ENCODE peak calls at places on chromosomes 5 and 9, in eight cellular contexts. X is psoas muscle, V is NCI-H1105 treated with DMSO at 0.1 percent for 48 hours, R is PC-3, G is natural killer cell, F is dermis blood vessel endothelial cell, J is RPMI8226, L is fibroblast of the aortic adventitia. Q is an unnamed sample.

GRCh38 chr5:31819926-31820516 is 181.1 kb downstream of the PDZD2 start:
- DNase-seq in X (no peak), V (no peak), R (no peak), G (no peak), F (no peak), J (no peak), L (no peak), Q (no peak)

GRCh38 chr9:89549031-89549644 is 51.2 kb upstream of the SEMA4D start:
- DNase-seq in X (peak; percentile 76), V (peak; percentile 67), R (peak; percentile 64), G (peak; percentile 81), F (peak; percentile 86), J (peak; percentile 83), L (peak; percentile 49), Q (peak; percentile 85)

GRCh38 chr5:41637424-41637823 is 127.0 kb upstream of the PLCXD3 start:
- DNase-seq in X (no peak), V (no peak), R (no peak), G (no peak), F (no peak), J (no peak), L (no peak), Q (no peak)

GRCh38 chr9:114107286-114108001 is 8.4 kb upstream of the KIF12 start:
- DNase-seq in X (no peak), V (no peak), R (no peak), G (no peak), F (no peak), J (no peak), L (no peak), Q (no peak)

GRCh38 chr9:27430754-27431540 is 93.1 kb upstream of the IFNK start:
- DNase-seq in X (no peak), V (no peak), R (peak; percentile 56), G (no peak), F (no peak), J (no peak), L (no peak), Q (no peak)

GRCh38 chr5:150560401-150561191 is 52.7 kb downstream of the NDST1 start:
- DNase-seq in X (peak; percentile 66), V (peak; percentile 46), R (peak; percentile 95), G (peak; percentile 70), F (peak; percentile 95), J (peak; percentile 91), L (peak; percentile 92), Q (peak; percentile 90)

GRCh38 chr5:154701181-154701580 is 54.0 kb upstream of the LARP1 start:
- DNase-seq in X (no peak), V (peak; percentile 29), R (no peak), G (no peak), F (no peak), J (peak; percentile 40), L (no peak), Q (no peak)

GRCh38 chr5:154487541-154487940 is 9.5 kb upstream of the HAND1 start:
- DNase-seq in X (no peak), V (no peak), R (no peak), G (no peak), F (no peak), J (no peak), L (no peak), Q (no peak)

GRCh38 chr5:168261212-168261575 is 30.3 kb upstream of the WWC1 start:
- DNase-seq in X (no peak), V (no peak), R (no peak), G (no peak), F (no peak), J (no peak), L (peak; percentile 47), Q (no peak)

GRCh38 chr5:72268753-72269410 is 51.2 kb downstream of the MRPS27 start:
- DNase-seq in X (no peak), V (peak; percentile 40), R (peak; percentile 70), G (peak; percentile 23), F (peak; percentile 80), J (peak; percentile 73), L (peak; percentile 54), Q (peak; percentile 64)

GRCh38 chr5:84259221-84260045 is 125.2 kb downstream of the EDIL3 start:
- DNase-seq in X (no peak), V (no peak), R (no peak), G (no peak), F (no peak), J (no peak), L (no peak), Q (no peak)

GRCh38 chr5:1546556-1546955 is 22.8 kb upstream of the LPCAT1 start:
- DNase-seq in X (no peak), V (no peak), R (peak; percentile 28), G (no peak), F (no peak), J (no peak), L (no peak), Q (no peak)